ENCODE peak calls at places on chromosome 22, in five cellular contexts. One of them, this sample, is unnamed.
A peak's percentile ranks its signal among the peaks of the same experiment; 100 is the strongest.

GRCh38 chr22:46564084-46564714 is 26.8 kb upstream of the CELSR1 start:
- DNase-seq in heart right ventricle: peak; percentile 65
- DNase-seq in NCI-H460: no peak
- DNase-seq in nucleus accumbens: no peak
- DNase-seq in HFFc6: no peak
- DNase-seq in this sample: no peak

GRCh38 chr22:36860821-36861659 is at the start of gene NCF4:
- DNase-seq in heart right ventricle: peak; percentile 42
- DNase-seq in NCI-H460: no peak
- DNase-seq in nucleus accumbens: peak; percentile 27
- DNase-seq in HFFc6: no peak
- DNase-seq in this sample: peak; percentile 39

GRCh38 chr22:38172489-38173155 is 9.0 kb downstream of the PLA2G6 start:
- DNase-seq in heart right ventricle: peak; percentile 73
- DNase-seq in NCI-H460: no peak
- DNase-seq in nucleus accumbens: peak; percentile 58
- DNase-seq in HFFc6: no peak
- DNase-seq in this sample: no peak

GRCh38 chr22:24500251-24500820 is 5.2 kb downstream of the UPB1 start:
- DNase-seq in heart right ventricle: no peak
- DNase-seq in NCI-H460: no peak
- DNase-seq in nucleus accumbens: no peak
- DNase-seq in HFFc6: no peak
- DNase-seq in this sample: no peak

GRCh38 chr22:22201185-22201924 is 43.2 kb upstream of the VPREB1 start:
- DNase-seq in heart right ventricle: peak; percentile 50
- DNase-seq in NCI-H460: peak; percentile 23
- DNase-seq in nucleus accumbens: peak; percentile 13
- DNase-seq in HFFc6: peak; percentile 12
- DNase-seq in this sample: no peak

GRCh38 chr22:50719814-50720300 is 18.1 kb upstream of the ACR start:
- DNase-seq in heart right ventricle: no peak
- DNase-seq in NCI-H460: no peak
- DNase-seq in nucleus accumbens: no peak
- DNase-seq in HFFc6: no peak
- DNase-seq in this sample: no peak

GRCh38 chr22:22721681-22722309 is 77.4 kb downstream of the GGTLC2 start:
- DNase-seq in heart right ventricle: no peak
- DNase-seq in NCI-H460: no peak
- DNase-seq in nucleus accumbens: peak; percentile 67
- DNase-seq in HFFc6: peak; percentile 64
- DNase-seq in this sample: peak; percentile 78

GRCh38 chr22:37419916-37420655 is 7.2 kb downstream of the ELFN2 start:
- DNase-seq in heart right ventricle: no peak
- DNase-seq in NCI-H460: no peak
- DNase-seq in nucleus accumbens: no peak
- DNase-seq in HFFc6: no peak
- DNase-seq in this sample: no peak

GRCh38 chr22:19466126-19466716 is 12.8 kb downstream of the UFD1 start:
- DNase-seq in heart right ventricle: no peak
- DNase-seq in NCI-H460: no peak
- DNase-seq in nucleus accumbens: no peak
- DNase-seq in HFFc6: no peak
- DNase-seq in this sample: no peak

GRCh38 chr22:29700949-29701927 is 18.6 kb upstream of the CABP7 start:
- DNase-seq in heart right ventricle: no peak
- DNase-seq in NCI-H460: no peak
- DNase-seq in nucleus accumbens: no peak
- DNase-seq in HFFc6: peak; percentile 18
- DNase-seq in this sample: no peak

GRCh38 chr22:50445071-50445879 is 29.6 kb downstream of the SBF1 start:
- DNase-seq in heart right ventricle: peak; percentile 16
- DNase-seq in NCI-H460: no peak
- DNase-seq in nucleus accumbens: no peak
- DNase-seq in HFFc6: no peak
- DNase-seq in this sample: no peak

GRCh38 chr22:45638834-45639746 is 32.5 kb upstream of the ATXN10 start:
- DNase-seq in heart right ventricle: peak; percentile 50
- DNase-seq in NCI-H460: peak; percentile 56
- DNase-seq in nucleus accumbens: no peak
- DNase-seq in HFFc6: peak; percentile 43
- DNase-seq in this sample: no peak

GRCh38 chr22:49014227-49015201 is 813.2 kb downstream of the BRD1 start:
- DNase-seq in heart right ventricle: no peak
- DNase-seq in NCI-H460: no peak
- DNase-seq in nucleus accumbens: no peak
- DNase-seq in HFFc6: no peak
- DNase-seq in this sample: no peak

GRCh38 chr22:29625090-29625825 is 21.8 kb downstream of the NF2 start:
- DNase-seq in heart right ventricle: no peak
- DNase-seq in NCI-H460: peak; percentile 33
- DNase-seq in nucleus accumbens: peak; percentile 17
- DNase-seq in HFFc6: peak; percentile 85
- DNase-seq in this sample: peak; percentile 52

GRCh38 chr22:39219071-39220050 is 25.4 kb downstream of the PDGFB start:
- DNase-seq in heart right ventricle: no peak
- DNase-seq in NCI-H460: no peak
- DNase-seq in nucleus accumbens: no peak
- DNase-seq in HFFc6: no peak
- DNase-seq in this sample: no peak

GRCh38 chr22:19909350-19910179 is 32.0 kb upstream of the COMT start:
- DNase-seq in heart right ventricle: peak; percentile 83
- DNase-seq in NCI-H460: peak; percentile 68
- DNase-seq in nucleus accumbens: peak; percentile 78
- DNase-seq in HFFc6: peak; percentile 66
- DNase-seq in this sample: peak; percentile 53

GRCh38 chr22:41290262-41291221 is 4.6 kb upstream of the RANGAP1 start:
- DNase-seq in heart right ventricle: no peak
- DNase-seq in NCI-H460: no peak
- DNase-seq in nucleus accumbens: no peak
- DNase-seq in HFFc6: peak; percentile 87
- DNase-seq in this sample: no peak

GRCh38 chr22:23393721-23394320 is 186.3 kb downstream of the IGLL1 start:
- DNase-seq in heart right ventricle: no peak
- DNase-seq in NCI-H460: no peak
- DNase-seq in nucleus accumbens: no peak
- DNase-seq in HFFc6: no peak
- DNase-seq in this sample: no peak

GRCh38 chr22:24926428-24926725 is 20.1 kb downstream of the LHFPL7 start:
- DNase-seq in heart right ventricle: no peak
- DNase-seq in NCI-H460: no peak
- DNase-seq in nucleus accumbens: no peak
- DNase-seq in HFFc6: no peak
- DNase-seq in this sample: no peak

GRCh38 chr22:47053865-47054185 is 291.4 kb downstream of the TBC1D22A start:
- DNase-seq in heart right ventricle: no peak
- DNase-seq in NCI-H460: no peak
- DNase-seq in nucleus accumbens: no peak
- DNase-seq in HFFc6: peak; percentile 8
- DNase-seq in this sample: no peak

This sample was measured in putamen.